ENCODE peak calls at places on chromosome 3, in four cellular contexts. F is cardiac muscle cell, H is lower lobe of right lung, K is aorta. D is an unnamed sample.

GRCh38 chr3:161630791-161631190 is 134.2 kb downstream of the OTOL1 start:
- DNase-seq in F (no peak), H (no peak), K (no peak), D (no peak)

GRCh38 chr3:2334921-2335320 is 236.3 kb downstream of the CNTN4 start:
- DNase-seq in F (no peak), H (no peak), K (no peak), D (no peak)

GRCh38 chr3:187401861-187402260 is 33.7 kb downstream of the RTP4 start:
- DNase-seq in F (no peak), H (no peak), K (no peak), D (no peak)

GRCh38 chr3:45972534-45973402 is 22.9 kb downstream of the FYCO1 start:
- DNase-seq in F (peak; percentile 89), H (no peak), K (peak; percentile 71), D (peak; percentile 91)

GRCh38 chr3:161069441-161070251 is 35.5 kb downstream of the B3GALNT1 start:
- DNase-seq in F (peak; percentile 68), H (no peak), K (peak; percentile 51), D (peak; percentile 78)

GRCh38 chr3:157534725-157535161 is 31.5 kb upstream of the VEPH1 start:
- DNase-seq in F (no peak), H (no peak), K (no peak), D (no peak)

GRCh38 chr3:42710323-42711021 is 7.9 kb upstream of the HHATL start:
- DNase-seq in F (no peak), H (no peak), K (no peak), D (no peak)

GRCh38 chr3:101903426-101903825 is 54.1 kb downstream of the NFKBIZ start:
- DNase-seq in F (peak; percentile 15), H (no peak), K (no peak), D (no peak)

GRCh38 chr3:141228385-141228784 is 3.2 kb upstream of the PXYLP1 start:
- DNase-seq in F (no peak), H (no peak), K (no peak), D (no peak)

GRCh38 chr3:65604863-65605526 is 433.7 kb downstream of the MAGI1 start:
- DNase-seq in F (peak; percentile 73), H (no peak), K (no peak), D (no peak)

GRCh38 chr3:52001443-52001974 is 5.8 kb upstream of the RPL29 start:
- DNase-seq in F (peak; percentile 65), H (peak; percentile 83), K (peak; percentile 78), D (no peak)

GRCh38 chr3:40843851-40844548 is 319.2 kb downstream of the ZNF621 start:
- DNase-seq in F (peak; percentile 5), H (no peak), K (no peak), D (no peak)

GRCh38 chr3:41854956-41855355 is 106.9 kb downstream of the ULK4 start:
- DNase-seq in F (no peak), H (no peak), K (no peak), D (no peak)

GRCh38 chr3:11204697-11205397 is 50.6 kb downstream of the HRH1 start:
- DNase-seq in F (no peak), H (no peak), K (no peak), D (no peak)

GRCh38 chr3:42148982-42149432 is 57.9 kb downstream of the TRAK1 start:
- DNase-seq in F (peak; percentile 90), H (peak; percentile 53), K (peak; percentile 77), D (peak; percentile 60)

GRCh38 chr3:156059950-156060501 is 60.4 kb upstream of the KCNAB1 start:
- DNase-seq in F (no peak), H (no peak), K (no peak), D (no peak)

GRCh38 chr3:38960953-38961622 is 90.7 kb downstream of the SCN11A start:
- DNase-seq in F (peak; percentile 54), H (no peak), K (peak; percentile 68), D (no peak)

GRCh38 chr3:10983219-10983916 is 9.2 kb upstream of the SLC6A1 start:
- DNase-seq in F (peak; percentile 33), H (no peak), K (no peak), D (no peak)

GRCh38 chr3:107065094-107065861 is 312.0 kb upstream of the CCDC54 start:
- DNase-seq in F (peak; percentile 18), H (no peak), K (no peak), D (no peak)

GRCh38 chr3:18500322-18500721 is 75.2 kb upstream of the SATB1 start:
- DNase-seq in F (no peak), H (no peak), K (no peak), D (no peak)

GRCh38 chr3:14537590-14538450 is 2.3 kb downstream of the GRIP2 start:
- DNase-seq in F (no peak), H (peak; percentile 28), K (peak; percentile 28), D (no peak)

GRCh38 chr3:71503525-71504249 is 79.8 kb downstream of the FOXP1 start:
- DNase-seq in F (peak; percentile 78), H (no peak), K (no peak), D (no peak)

GRCh38 chr3:99920530-99921376 is 103.1 kb downstream of the CMSS1 start:
- DNase-seq in F (peak; percentile 65), H (peak; percentile 59), K (peak; percentile 75), D (no peak)

GRCh38 chr3:45464336-45464809 is 76.0 kb downstream of the LARS2 start:
- DNase-seq in F (peak; percentile 60), H (peak; percentile 51), K (peak; percentile 74), D (no peak)

GRCh38 chr3:161171113-161171512 is 50.0 kb upstream of the NMD3 start:
- DNase-seq in F (peak; percentile 87), H (no peak), K (peak; percentile 83), D (no peak)

GRCh38 chr3:72974956-72975355 is 21.7 kb upstream of the PPP4R2 start:
- DNase-seq in F (no peak), H (no peak), K (no peak), D (no peak)
- H3K4me3 ChIP-seq in F (no peak overlapping the region), H (no peak overlapping the region), K (no peak overlapping the region), D (no peak overlapping the region)

DNA sequence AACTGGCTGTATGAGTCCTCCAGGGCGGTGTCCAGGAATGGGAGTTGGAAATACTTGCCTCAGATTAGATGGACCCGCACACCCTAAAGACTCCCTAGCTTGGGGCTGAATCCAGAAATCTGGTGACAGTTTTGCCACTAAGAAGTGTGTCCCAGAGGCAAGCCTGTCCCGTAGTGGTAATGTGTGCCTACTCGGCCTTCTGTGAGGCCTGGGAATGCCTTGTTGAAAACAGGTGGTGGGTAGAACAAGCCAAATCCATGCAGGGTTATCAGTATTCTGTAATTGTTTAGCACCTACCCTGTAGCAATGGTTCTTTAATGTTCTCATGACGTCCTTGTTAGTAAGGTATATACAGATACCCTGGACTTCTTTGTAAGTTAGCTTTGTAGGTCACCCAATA is 1.6 kb downstream of the C3orf52 start:
- DNase-seq in F (no peak), H (no peak), K (no peak), D (no peak)
- H3K4me3 ChIP-seq in F (peak overlapping the region; percentile 36), H (peak overlapping the region; percentile 67), K (peak overlapping the region; percentile 56), D (peak overlapping the region; percentile 74)

GRCh38 chr3:137763594-137763938 is 549 bp upstream of the SOX14 start:
- DNase-seq in F (no peak), H (no peak), K (peak; percentile 32), D (no peak)
- H3K4me3 ChIP-seq in F (peak overlapping the region; percentile 15), H (peak overlapping the region; percentile 23), K (no peak overlapping the region), D (no peak overlapping the region)

DNA sequence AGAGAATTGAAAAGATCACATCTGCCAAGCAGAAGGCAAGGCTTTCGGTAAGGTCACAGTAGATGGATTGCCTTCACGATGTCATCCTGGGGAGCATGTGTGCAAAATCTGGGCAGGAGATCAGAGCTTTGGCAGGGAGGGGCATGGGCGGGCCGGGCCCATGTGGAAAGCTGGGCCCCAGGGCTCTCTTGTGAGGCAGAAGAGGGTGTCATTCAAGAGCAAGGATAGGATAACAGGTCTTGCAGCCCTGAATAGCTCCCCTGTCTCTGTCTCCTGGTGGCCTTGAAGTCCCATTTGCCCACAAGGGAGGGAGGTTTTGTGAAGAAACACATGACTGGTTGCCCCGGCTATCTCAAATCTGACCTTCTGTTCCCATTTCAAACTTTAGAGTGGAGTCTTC is 172.0 kb downstream of the OPA1 start:
- DNase-seq in F (no peak), H (no peak), K (no peak), D (no peak)
- H3K4me3 ChIP-seq in F (no peak overlapping the region), H (no peak overlapping the region), K (no peak overlapping the region), D (no peak overlapping the region)

DNA sequence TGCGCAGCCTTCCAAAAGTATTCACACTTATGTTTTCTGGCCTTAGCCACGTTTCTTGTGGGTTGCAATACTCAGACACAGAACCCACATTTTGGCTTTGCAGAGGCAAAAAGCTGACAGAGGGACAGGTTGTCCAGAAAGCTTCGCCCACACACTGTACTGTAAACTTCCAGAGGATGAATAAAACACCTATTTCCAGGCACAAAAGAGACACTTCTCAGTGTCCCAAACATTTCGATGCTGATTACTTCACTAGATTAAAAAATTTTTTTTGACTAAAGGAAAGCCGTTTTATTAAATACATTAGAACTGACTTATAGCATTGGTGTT is 28.0 kb upstream of the KCTD6 start:
- DNase-seq in F (no peak), H (no peak), K (no peak), D (no peak)
- H3K4me3 ChIP-seq in F (no peak overlapping the region), H (peak overlapping the region; percentile 39), K (no peak overlapping the region), D (no peak overlapping the region)

DNA sequence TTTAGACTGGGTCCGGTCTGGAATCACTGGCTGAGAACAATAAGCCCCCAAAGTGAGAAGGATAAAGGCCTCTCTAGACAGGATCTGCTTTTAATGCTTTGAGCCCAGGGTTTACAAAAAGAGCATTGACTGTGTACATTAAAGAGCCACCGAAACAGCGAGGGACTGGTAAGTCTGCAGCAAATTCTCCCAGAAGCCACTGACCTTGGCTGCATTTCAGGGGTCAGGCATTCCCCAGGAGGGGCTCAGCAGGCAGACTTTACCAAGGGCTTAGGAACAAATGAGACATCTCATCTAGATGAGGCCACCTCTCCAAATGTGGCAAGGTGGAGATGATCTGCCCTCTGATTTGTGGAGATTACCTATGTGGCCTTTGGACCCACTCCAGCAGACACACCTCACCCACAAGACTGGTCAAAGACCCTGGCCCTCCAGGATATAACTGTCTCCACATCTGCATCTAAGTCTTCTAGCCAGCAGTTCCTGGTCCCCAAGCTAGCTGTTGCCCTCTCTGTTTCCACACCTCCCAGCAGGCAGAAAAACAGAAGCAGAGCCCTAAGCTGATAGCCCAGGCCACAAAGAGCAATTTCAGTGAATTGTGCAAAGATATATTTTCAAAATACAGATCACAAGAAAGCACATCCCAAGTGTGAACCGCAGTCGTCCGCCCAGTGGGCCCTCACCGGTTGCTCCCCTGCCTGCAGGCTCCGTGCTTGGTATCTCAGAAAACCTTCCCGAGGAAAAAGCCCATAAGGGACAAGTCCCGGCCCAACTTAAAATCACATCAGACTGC is 2.7 kb downstream of the TNIK start:
- DNase-seq in F (no peak), H (no peak), K (no peak), D (no peak)
- H3K4me3 ChIP-seq in F (peak overlapping the region; percentile 95), H (peak overlapping the region; percentile 84), K (no peak overlapping the region), D (peak overlapping the region; percentile 77)

GRCh38 chr3:139457066-139457465 is 19.2 kb downstream of the RBP2 start:
- DNase-seq in F (no peak), H (no peak), K (no peak), D (no peak)
- H3K4me3 ChIP-seq in F (no peak overlapping the region), H (no peak overlapping the region), K (no peak overlapping the region), D (no peak overlapping the region)

DNA sequence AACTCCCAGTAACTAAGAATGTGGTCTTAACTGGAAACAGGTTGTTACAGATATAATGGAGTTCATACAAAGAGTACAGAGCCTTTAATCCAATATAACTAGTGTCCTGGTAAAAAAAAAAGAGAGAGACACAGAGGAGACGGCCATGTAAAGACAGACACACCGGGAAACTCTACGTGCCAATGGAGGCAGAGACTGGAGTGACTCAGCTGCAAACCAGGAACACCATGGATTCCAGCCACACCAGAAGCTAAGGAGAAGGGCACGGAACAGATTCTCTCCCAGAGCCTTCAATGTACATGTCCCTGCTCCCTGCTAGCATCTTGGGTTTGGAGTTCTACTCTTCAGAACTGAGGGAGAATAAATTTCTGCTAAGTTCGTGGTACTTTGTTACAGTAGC is 4.5 kb downstream of the RNF168 start:
- DNase-seq in F (peak; percentile 41), H (no peak), K (no peak), D (no peak)
- H3K4me3 ChIP-seq in F (no peak overlapping the region), H (no peak overlapping the region), K (no peak overlapping the region), D (no peak overlapping the region)